ENCODE peak calls at places on chromosomes 11 and 22, in nine cellular contexts. E is transverse colon, G is upper lobe of left lung, B is A549, U is H1, Q is ovary, M is K562, A is sigmoid colon, H is GM12878. T is an unnamed sample.

GRCh38 chr11:121117753-121118152 is 16.7 kb downstream of the TECTA start:
- DNase-seq in B (no peak), M (no peak), H (no peak), G (no peak), Q (no peak), A (no peak), U (no peak), E (no peak), T (no peak)

GRCh38 chr11:21646351-21646750 is 546.5 kb upstream of the ANO5 start:
- DNase-seq in U (no peak), H (no peak), M (no peak), A (no peak), G (no peak), B (no peak), Q (no peak), E (no peak), T (no peak)

GRCh38 chr22:17035246-17035645 is 27.2 kb upstream of the GAB4 start:
- DNase-seq in U (no peak), E (no peak), G (no peak), H (no peak), Q (no peak), B (no peak), A (no peak), M (no peak), T (peak)

GRCh38 chr22:39556970-39557811 is 13.4 kb upstream of the CACNA1I start:
- DNase-seq in B (peak), H (no peak), Q (peak), A (no peak), M (peak), G (no peak), E (no peak), U (no peak), T (no peak)

GRCh38 chr11:65864758-65865471 is 4.7 kb downstream of the MUS81 start:
- DNase-seq in G (peak), A (no peak), B (no peak), M (no peak), U (no peak), E (no peak), Q (no peak), H (no peak), T (no peak)

GRCh38 chr22:49933236-49933921 is 14.9 kb downstream of the CRELD2 start:
- DNase-seq in A (peak), G (no peak), H (no peak), E (peak), Q (peak), B (no peak), M (no peak), U (no peak), T (peak)

GRCh38 chr11:128579790-128580504 is 7.4 kb downstream of the ETS1 start:
- DNase-seq in E (no peak), M (no peak), U (no peak), H (no peak), Q (no peak), G (no peak), A (no peak), B (no peak), T (no peak)

GRCh38 chr22:24156146-24156914 is 25.0 kb upstream of the SUSD2 start:
- DNase-seq in G (no peak), M (no peak), E (peak), H (no peak), B (no peak), A (no peak), Q (peak), U (no peak), T (peak)

GRCh38 chr11:75667268-75667830 is 1.5 kb downstream of the MAP6 start:
- DNase-seq in B (peak), G (peak), U (no peak), M (peak), A (no peak), Q (peak), E (peak), H (no peak), T (peak)

GRCh38 chr22:49712195-49712791 is 115.4 kb downstream of the BRD1 start:
- DNase-seq in H (no peak), Q (no peak), A (no peak), E (no peak), B (no peak), U (no peak), M (peak), G (no peak), T (no peak)

GRCh38 chr22:41280854-41281253 is 5.1 kb downstream of the RANGAP1 start:
- DNase-seq in U (no peak), Q (no peak), B (no peak), H (no peak), A (no peak), E (no peak), M (no peak), G (no peak), T (no peak)

GRCh38 chr11:130400793-130401483 is 27.5 kb downstream of the ADAMTS8 start:
- DNase-seq in M (no peak), B (no peak), Q (no peak), A (no peak), G (no peak), H (no peak), E (no peak), U (no peak), T (no peak)

GRCh38 chr11:101848262-101848661 is 66.5 kb upstream of the CEP126 start:
- DNase-seq in B (no peak), M (no peak), U (no peak), H (no peak), A (no peak), Q (no peak), E (no peak), G (no peak), T (no peak)

GRCh38 chr22:47452184-47452583 is 689.7 kb downstream of the TBC1D22A start:
- DNase-seq in Q (no peak), H (no peak), G (no peak), B (peak), A (no peak), M (peak), E (no peak), U (no peak), T (no peak)

GRCh38 chr11:44285756-44286155 is 24.2 kb downstream of the ALX4 start:
- DNase-seq in U (no peak), A (no peak), B (no peak), M (no peak), G (no peak), E (no peak), Q (no peak), H (no peak), T (no peak)

GRCh38 chr11:13962562-13963168 is at the start of gene SPON1:
- DNase-seq in Q (peak), M (no peak), U (no peak), B (no peak), E (peak), A (peak), H (no peak), G (no peak), T (peak)

GRCh38 chr11:9232482-9232881 is 32.7 kb downstream of the DENND5A start:
- DNase-seq in B (no peak), E (no peak), A (no peak), G (no peak), Q (no peak), U (no peak), H (no peak), M (no peak), T (no peak)

GRCh38 chr22:26642465-26643367 is 14.7 kb upstream of the MIAT start:
- DNase-seq in H (no peak), M (peak), E (peak), Q (no peak), B (no peak), U (no peak), G (peak), A (no peak), T (peak)

GRCh38 chr11:94740083-94740974 is 27.8 kb upstream of the AMOTL1 start:
- DNase-seq in H (no peak), B (no peak), U (no peak), Q (peak), E (peak), G (no peak), A (peak), M (no peak), T (no peak)

GRCh38 chr11:112525270-112525669 is 264.6 kb upstream of the PLET1 start:
- DNase-seq in M (no peak), U (no peak), G (peak), Q (no peak), E (peak), H (no peak), A (peak), B (no peak), T (no peak)

GRCh38 chr11:111512296-111513239 is at the start of gene BTG4:
- DNase-seq in A (peak), G (no peak), H (no peak), B (peak), Q (peak), E (peak), M (peak), U (no peak), T (no peak)

GRCh38 chr11:111528557-111528956 is 12.0 kb upstream of the LAYN start:
- DNase-seq in A (no peak), B (no peak), H (no peak), Q (no peak), U (no peak), M (no peak), G (no peak), E (no peak), T (no peak)

GRCh38 chr11:6812391-6813005 is 13.0 kb upstream of the OR6A2 start:
- DNase-seq in B (peak), U (no peak), E (no peak), G (no peak), H (peak), M (peak), Q (no peak), A (no peak), T (no peak)

GRCh38 chr11:88206746-88207145 is 31.5 kb upstream of the RAB38 start:
- DNase-seq in A (no peak), H (no peak), Q (no peak), U (no peak), B (no peak), G (no peak), E (no peak), M (no peak), T (no peak)

DNA sequence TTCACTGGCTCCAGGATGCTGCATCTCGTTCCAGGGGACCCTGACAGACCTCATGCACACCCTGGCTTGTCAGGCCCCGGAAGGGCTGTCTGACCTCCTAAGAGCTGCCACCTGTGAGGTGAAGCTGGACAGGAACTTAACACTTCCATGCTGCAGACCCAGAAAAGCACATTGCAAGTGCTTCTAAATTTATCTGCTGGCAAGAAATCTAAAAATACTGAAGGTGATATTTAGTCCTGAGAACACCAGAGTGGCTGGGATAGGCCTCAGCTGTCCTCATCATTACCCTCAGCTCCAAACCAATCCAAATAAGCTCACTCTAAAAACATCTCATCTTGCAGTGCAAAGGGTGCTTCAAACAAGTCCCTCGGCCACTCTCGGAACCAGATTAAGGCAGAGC is 46.7 kb downstream of the ABTB2 start:
- DNase-seq in Q (no peak), U (no peak), H (no peak), A (no peak), G (peak), M (no peak), E (no peak), B (no peak), T (no peak)
- TF ChIP-seq EP300 in Q (no peak), U (no peak), H (no peak), A (no peak), G (no peak), M (no peak), E (no peak), B (no peak), T (no peak)

DNA sequence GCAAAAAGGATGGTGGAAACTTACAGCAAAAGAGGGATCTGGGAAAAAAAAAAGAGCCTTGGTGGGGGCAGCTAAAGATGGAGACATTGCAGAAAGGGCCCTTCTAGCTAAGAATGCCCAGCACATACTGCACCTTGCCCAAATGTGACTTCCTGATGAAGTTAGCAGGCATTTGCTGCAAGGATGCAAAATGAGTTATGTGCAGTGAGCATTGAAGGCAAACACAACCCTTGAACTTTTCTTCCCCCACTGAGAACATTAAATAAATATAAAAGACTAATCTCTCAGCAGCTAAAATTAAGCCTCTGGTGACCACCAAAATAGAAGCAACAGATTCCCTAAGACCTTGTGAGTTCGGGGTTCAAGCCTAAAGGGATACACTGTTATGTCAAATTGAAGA is 129.9 kb downstream of the ARL14EP start:
- DNase-seq in E (no peak), B (no peak), M (no peak), H (no peak), Q (no peak), G (no peak), A (no peak), U (no peak), T (no peak)
- H3K27ac ChIP-seq in E (no peak), B (no peak), M (no peak), H (no peak), Q (no peak), G (no peak), A (no peak), U (no peak), T (no peak)

GRCh38 chr11:23318670-23319069 is 458.4 kb upstream of the CCDC179 start:
- DNase-seq in A (no peak), U (no peak), M (no peak), E (no peak), G (no peak), H (no peak), B (no peak), Q (no peak), T (no peak)

GRCh38 chr11:23314162-23314561 is 453.9 kb upstream of the CCDC179 start:
- DNase-seq in G (no peak), U (no peak), M (no peak), A (no peak), B (no peak), E (no peak), H (no peak), Q (no peak), T (no peak)

GRCh38 chr11:23320131-23320530 is 459.9 kb upstream of the CCDC179 start:
- DNase-seq in M (no peak), A (no peak), B (no peak), Q (no peak), H (no peak), G (no peak), U (no peak), E (no peak), T (no peak)
- TF ChIP-seq EP300 in M (no peak), A (no peak), B (no peak), Q (no peak), H (no peak), G (no peak), U (no peak), E (no peak), T (no peak)

GRCh38 chr11:19243143-19243542 is 2.4 kb upstream of the E2F8 start:
- DNase-seq in M (no peak), E (no peak), A (no peak), H (no peak), U (no peak), Q (no peak), B (no peak), G (no peak), T (no peak)

GRCh38 chr11:19242184-19242932 is 1.6 kb upstream of the E2F8 start:
- DNase-seq in B (no peak), G (peak), M (no peak), A (no peak), E (peak), H (no peak), Q (no peak), U (no peak), T (no peak)

GRCh38 chr11:19239039-19239438 is 1.7 kb downstream of the E2F8 start:
- DNase-seq in A (no peak), Q (no peak), E (no peak), B (no peak), M (no peak), H (no peak), U (no peak), G (no peak), T (no peak)

GRCh38 chr11:19241260-19242183 is 777 bp upstream of the E2F8 start:
- DNase-seq in A (peak), G (peak), U (no peak), M (peak), H (no peak), E (peak), B (peak), Q (no peak), T (no peak)

GRCh38 chr11:19240420-19241259 is at the start of gene E2F8:
- DNase-seq in G (peak), M (peak), U (peak), B (peak), A (peak), H (peak), Q (peak), E (peak), T (peak)
- H3K27ac ChIP-seq in G (no peak), M (peak), U (peak), B (peak), A (no peak), H (peak), Q (no peak), E (peak), T (no peak)

GRCh38 chr22:21078916-21079315 is 33.2 kb downstream of the LRRC74B start:
- DNase-seq in Q (no peak), E (no peak), A (no peak), U (no peak), B (no peak), H (no peak), M (peak), G (no peak), T (no peak)
- TF ChIP-seq EP300 in Q (no peak), E (no peak), A (no peak), U (no peak), B (no peak), H (no peak), M (no peak), G (no peak), T (no peak)

DNA sequence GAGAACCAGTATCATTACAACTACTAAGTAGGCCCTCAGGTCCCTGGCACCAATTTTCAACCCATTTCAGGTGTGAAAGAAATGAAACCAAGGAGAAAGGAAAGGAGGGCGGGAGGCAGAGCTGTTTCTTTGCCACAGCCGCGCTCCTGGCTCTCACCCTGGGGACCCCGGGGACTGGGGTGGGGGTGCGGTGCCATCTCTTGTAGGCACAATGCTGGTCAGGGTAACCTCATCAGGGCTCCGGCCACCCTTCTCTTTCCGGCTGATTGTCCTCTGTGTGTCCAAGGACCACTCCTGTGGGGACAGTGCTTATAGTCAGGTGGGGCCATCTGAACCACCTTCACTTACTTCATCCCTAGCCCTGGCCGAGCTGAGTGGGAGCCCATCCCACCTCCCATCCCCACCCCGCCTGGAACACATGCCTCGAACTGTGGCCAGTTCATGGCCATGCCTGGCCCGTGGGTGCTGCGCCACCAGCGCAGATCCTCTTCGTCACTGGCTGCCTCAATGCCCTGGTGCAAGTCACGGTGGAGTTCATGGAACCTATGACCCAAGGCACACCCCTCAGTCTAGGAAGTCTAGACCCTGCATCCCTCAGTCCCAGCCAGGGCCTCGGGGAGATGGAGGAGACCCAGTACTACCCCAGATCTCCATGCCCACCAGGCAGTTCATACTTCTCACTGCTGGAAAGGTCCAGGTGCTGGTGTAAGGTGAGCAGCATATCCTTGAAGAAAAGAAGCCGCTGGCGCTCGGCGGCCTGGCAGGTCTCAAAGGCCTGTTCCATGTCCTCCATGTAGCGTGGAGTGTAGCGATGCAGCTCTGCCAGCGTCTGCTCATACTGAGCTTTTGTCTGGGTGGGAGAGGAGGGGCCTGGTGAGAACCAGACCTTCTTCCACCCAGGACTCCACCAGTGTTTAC is 2.3 kb upstream of the ARFGAP2 start:
- DNase-seq in H (no peak), B (no peak), E (no peak), U (no peak), G (no peak), M (no peak), A (no peak), Q (peak), T (no peak)
- H3K27ac ChIP-seq in H (no peak), B (no peak), E (no peak), U (no peak), G (peak), M (no peak), A (peak), Q (peak), T (peak)

GRCh38 chr11:35488117-35488516 is 37.3 kb downstream of the PAMR1 start:
- DNase-seq in H (no peak), E (no peak), M (no peak), A (no peak), Q (no peak), G (no peak), B (no peak), U (no peak), T (no peak)

GRCh38 chr11:35486934-35487333 is 38.5 kb downstream of the PAMR1 start:
- DNase-seq in E (no peak), M (no peak), U (no peak), B (no peak), A (no peak), H (no peak), Q (no peak), G (no peak), T (peak)

GRCh38 chr11:35494966-35495365 is 30.4 kb downstream of the PAMR1 start:
- DNase-seq in B (no peak), H (no peak), Q (no peak), U (no peak), E (no peak), M (no peak), G (no peak), A (no peak), T (no peak)

GRCh38 chr11:35487532-35488078 is 37.8 kb downstream of the PAMR1 start:
- DNase-seq in H (no peak), E (no peak), Q (no peak), B (no peak), U (peak), M (peak), G (no peak), A (no peak), T (no peak)

GRCh38 chr11:35491231-35491871 is 34.1 kb downstream of the PAMR1 start:
- DNase-seq in H (no peak), G (no peak), U (no peak), Q (no peak), E (no peak), M (no peak), A (no peak), B (no peak), T (no peak)
- TF ChIP-seq EP300 in H (no peak), G (no peak), U (no peak), Q (no peak), E (no peak), M (no peak), A (no peak), B (no peak), T (no peak)

T was measured in stomach.